ENCODE peak calls at places on chromosomes 3 and 15, in ten cellular contexts. C is upper lobe of right lung, P is cardiac muscle cell, I is uterus, D is left ventricle myocardium inferior, Y is esophagus squamous epithelium, L is adrenal gland, W is pancreas, R is fibroblast of lung, Q is SK-N-SH. F is an unnamed sample.

GRCh38 chr3:127185268-127185667 is 7.7 kb upstream of the PRR23E start:
- DNase-seq in C (no peak), P (no peak), I (no peak), D (no peak), Y (no peak), L (no peak), W (no peak), R (no peak), Q (no peak), F (no peak)

GRCh38 chr3:28791713-28792255 is 443.2 kb upstream of the AZI2 start:
- DNase-seq in C (no peak), P (no peak), I (no peak), D (no peak), Y (no peak), L (no peak), W (no peak), R (no peak), Q (no peak), F (no peak)

GRCh38 chr3:56975562-56975961 is 84.9 kb upstream of the SPATA12 start:
- DNase-seq in C (no peak), P (no peak), I (peak; percentile 55), D (no peak), Y (no peak), L (no peak), W (no peak), R (peak; percentile 74), Q (no peak), F (no peak)

GRCh38 chr3:72982653-72983366 is 13.8 kb upstream of the PPP4R2 start:
- DNase-seq in C (no peak), P (no peak), I (no peak), D (no peak), Y (no peak), L (no peak), W (no peak), R (no peak), Q (no peak), F (no peak)

GRCh38 chr3:177190701-177191100 is 6.6 kb downstream of the TBL1XR1 start:
- DNase-seq in C (no peak), P (no peak), I (no peak), D (no peak), Y (no peak), L (no peak), W (no peak), R (peak; percentile 44), Q (no peak), F (no peak)

GRCh38 chr3:137116619-137117018 is 158.8 kb downstream of the IL20RB start:
- DNase-seq in C (no peak), P (no peak), I (no peak), D (no peak), Y (no peak), L (no peak), W (no peak), R (no peak), Q (no peak), F (no peak)

GRCh38 chr3:59772416-59773408 is 722.9 kb upstream of the CFAP20DC start:
- DNase-seq in C (no peak), P (peak; percentile 41), I (no peak), D (no peak), Y (no peak), L (no peak), W (no peak), R (no peak), Q (no peak), F (no peak)

GRCh38 chr15:82552861-82553260 is 12.6 kb upstream of the RPS17 start:
- DNase-seq in C (no peak), P (no peak), I (no peak), D (no peak), Y (no peak), L (no peak), W (no peak), R (no peak), Q (no peak), F (no peak)

GRCh38 chr3:185995352-185995751 is 57.5 kb upstream of the TRA2B start:
- DNase-seq in C (no peak), P (no peak), I (no peak), D (no peak), Y (no peak), L (peak; percentile 31), W (no peak), R (peak; percentile 90), Q (no peak), F (no peak)

GRCh38 chr3:195386739-195387138 is 56.1 kb downstream of the ACAP2 start:
- DNase-seq in C (no peak), P (no peak), I (no peak), D (no peak), Y (no peak), L (no peak), W (no peak), R (no peak), Q (no peak), F (no peak)

GRCh38 chr3:57983734-57984518 is 24.3 kb upstream of the FLNB start:
- DNase-seq in C (no peak), P (no peak), I (peak; percentile 78), D (peak; percentile 49), Y (no peak), L (peak; percentile 78), W (no peak), R (peak; percentile 90), Q (no peak), F (no peak)

GRCh38 chr15:85408270-85408746 is 27.9 kb downstream of the AKAP13 start:
- DNase-seq in C (no peak), P (no peak), I (no peak), D (no peak), Y (no peak), L (no peak), W (no peak), R (no peak), Q (no peak), F (no peak)

GRCh38 chr3:111917300-111917699 is 58.2 kb downstream of the PHLDB2 start:
- DNase-seq in C (no peak), P (no peak), I (no peak), D (no peak), Y (no peak), L (no peak), W (no peak), R (no peak), Q (no peak), F (no peak)

GRCh38 chr3:73621388-73621787 is 3.4 kb downstream of the PDZRN3 start:
- DNase-seq in C (no peak), P (no peak), I (peak; percentile 45), D (peak; percentile 25), Y (no peak), L (no peak), W (no peak), R (peak; percentile 49), Q (no peak), F (no peak)

GRCh38 chr15:35693286-35693685 is 147.3 kb upstream of the DPH6 start:
- DNase-seq in C (no peak), P (no peak), I (peak; percentile 33), D (no peak), Y (no peak), L (no peak), W (no peak), R (peak; percentile 25), Q (no peak), F (no peak)

GRCh38 chr3:50339485-50340196 is 995 bp downstream of the RASSF1 start:
- DNase-seq in C (no peak), P (no peak), I (no peak), D (no peak), Y (no peak), L (no peak), W (no peak), R (peak; percentile 47), Q (no peak), F (no peak)
- H3K4me1 ChIP-seq in C (peaks cover 49% of the 10 kb centered on the region), P (peaks cover 11% of the 10 kb centered on the region), I (no peaks in the 10 kb centered on the region), D (peaks cover 67% of the 10 kb centered on the region), Y (peaks cover 55% of the 10 kb centered on the region), L (peaks cover 35% of the 10 kb centered on the region), W (peaks cover 17% of the 10 kb centered on the region), R (peaks cover 10% of the 10 kb centered on the region), Q (peaks cover 24% of the 10 kb centered on the region), F (peaks cover 12% of the 10 kb centered on the region)

DNA sequence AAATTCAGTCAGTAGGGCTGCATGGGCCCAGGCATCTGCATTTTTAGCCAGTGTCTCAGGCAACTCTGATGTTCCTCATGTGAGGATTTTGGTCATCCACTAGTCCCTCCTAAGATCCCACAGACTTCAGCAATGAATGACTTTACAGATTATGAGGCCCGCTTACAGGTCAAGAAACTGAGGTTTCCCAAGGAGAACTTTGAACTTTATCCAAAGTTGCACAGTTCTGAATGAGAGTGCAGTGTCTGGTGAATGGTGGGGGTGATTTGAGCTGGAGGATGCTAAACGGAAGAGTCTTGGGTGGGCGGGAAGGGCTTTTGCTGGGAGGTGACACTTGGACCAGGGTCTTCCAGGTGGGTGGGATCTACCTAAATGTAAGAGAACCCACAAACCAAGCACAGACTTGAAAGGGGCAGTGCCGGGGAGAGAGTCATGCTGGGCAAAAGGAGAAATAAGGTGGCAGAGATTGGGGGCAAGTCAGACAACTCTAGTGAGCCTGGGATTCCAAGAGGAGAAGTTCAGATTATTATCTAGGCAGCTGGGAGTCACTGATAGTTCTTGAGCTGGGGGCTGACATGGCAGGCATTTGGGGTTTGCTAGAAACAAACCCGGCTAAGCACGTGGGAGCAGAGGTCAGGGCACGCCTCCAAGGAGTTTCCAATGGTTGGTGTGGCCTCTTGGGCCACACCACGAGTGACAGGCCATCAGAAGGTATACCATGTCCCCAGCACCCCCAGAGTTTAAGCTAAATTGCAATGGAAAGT is 27.5 kb downstream of the SLC6A6 start:
- DNase-seq in C (no peak), P (no peak), I (no peak), D (no peak), Y (no peak), L (no peak), W (no peak), R (no peak), Q (no peak), F (no peak)
- H3K4me3 ChIP-seq in C (no peak overlapping the region), P (no peak overlapping the region), I (no peak overlapping the region), D (no peak overlapping the region), Y (no peak overlapping the region), L (no peak overlapping the region), W (no peak overlapping the region), R (no peak overlapping the region), Q (no peak overlapping the region), F (no peak overlapping the region)

DNA sequence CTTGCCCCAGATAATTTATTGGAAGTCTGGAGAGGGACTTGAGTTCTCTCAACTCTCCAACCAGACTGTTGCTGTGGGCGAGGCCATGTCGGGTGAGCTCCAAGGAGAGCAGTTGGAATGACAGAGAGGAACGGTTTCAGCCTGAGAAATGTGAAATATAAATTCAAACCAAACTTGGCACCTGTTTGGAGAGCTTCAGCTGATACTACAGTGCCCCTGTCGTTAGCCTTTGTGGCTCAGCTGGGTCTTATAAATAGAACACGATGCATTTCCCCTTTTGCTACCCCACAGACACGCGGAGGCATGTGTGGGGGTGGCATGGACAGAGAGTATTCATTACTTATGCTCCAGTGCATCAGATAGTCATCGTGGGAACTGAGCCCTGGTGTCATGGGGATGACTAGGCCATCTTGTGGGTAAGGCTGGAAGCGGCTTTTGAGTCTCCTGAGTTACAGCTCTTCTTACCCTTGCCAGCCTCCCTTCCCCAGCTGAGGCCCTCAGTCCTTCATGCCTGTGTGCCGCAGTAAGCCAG is 15.6 kb downstream of the SMAD3 start:
- DNase-seq in C (peak; percentile 83), P (no peak), I (peak; percentile 53), D (peak; percentile 29), Y (peak; percentile 60), L (no peak), W (no peak), R (peak; percentile 63), Q (no peak), F (no peak)
- H3K4me1 ChIP-seq in C (peaks cover 86% of the 10 kb centered on the region), P (peaks cover 49% of the 10 kb centered on the region), I (peaks cover 11% of the 10 kb centered on the region), D (peaks cover 92% of the 10 kb centered on the region), Y (peaks cover 23% of the 10 kb centered on the region), L (peaks cover 40% of the 10 kb centered on the region), W (peaks cover 37% of the 10 kb centered on the region), R (peaks cover 75% of the 10 kb centered on the region), Q (peaks cover 22% of the 10 kb centered on the region), F (peaks cover 4% of the 10 kb centered on the region)

GRCh38 chr3:20038679-20039078 is 1.6 kb upstream of the KAT2B start:
- DNase-seq in C (no peak), P (no peak), I (no peak), D (no peak), Y (no peak), L (no peak), W (no peak), R (no peak), Q (no peak), F (no peak)
- H3K4me3 ChIP-seq in C (peak overlapping the region; percentile 61), P (no peak overlapping the region), I (peak overlapping the region; percentile 94), D (peak overlapping the region; percentile 94), Y (peak overlapping the region; percentile 75), L (peak overlapping the region; percentile 99), W (peak overlapping the region; percentile 76), R (no peak overlapping the region), Q (peak overlapping the region; percentile 77), F (peak overlapping the region; percentile 89)